ENCODE peak calls at places on chromosomes 3 and 15, in nine cellular contexts. U is bronchial epithelial cell, B is SJSA1, M is frontal cortex, I is astrocyte of the spinal cord, A is mucosa of descending colon, W is hypothalamus, J is NCI-H2081 treated with DMSO at 0.1 percent for 48 hours, T is tibial nerve. G is an unnamed sample.

GRCh38 chr3:194785315-194785714 is 99.6 kb downstream of the FAM43A start:
- DNase-seq in U (no peak), B (no peak), J (no peak), W (no peak), I (no peak), A (no peak), T (no peak), M (no peak), G (no peak)

GRCh38 chr15:58643996-58644395 is 105.5 kb downstream of the ADAM10 start:
- DNase-seq in W (no peak), I (no peak), J (no peak), B (peak), T (no peak), M (no peak), U (no peak), A (no peak), G (no peak)

GRCh38 chr3:42300013-42300412 is 34.0 kb upstream of the CCK start:
- DNase-seq in J (no peak), W (no peak), B (no peak), M (no peak), U (peak), A (no peak), I (peak), T (no peak), G (peak)

GRCh38 chr15:99241752-99242151 is 7.6 kb downstream of the TTC23 start:
- DNase-seq in J (no peak), M (no peak), T (no peak), A (no peak), W (no peak), I (no peak), U (no peak), B (no peak), G (no peak)

GRCh38 chr15:34753236-34753894 is 1.4 kb downstream of the GJD2 start:
- DNase-seq in A (no peak), I (peak), T (no peak), M (peak), J (no peak), W (peak), U (peak), B (peak), G (no peak)

GRCh38 chr3:123372789-123373534 is 75.9 kb downstream of the ADCY5 start:
- DNase-seq in I (no peak), B (no peak), U (peak), T (no peak), J (no peak), W (no peak), M (no peak), A (no peak), G (no peak)

GRCh38 chr3:28504945-28505344 is 156.3 kb upstream of the AZI2 start:
- DNase-seq in T (no peak), M (no peak), W (no peak), I (no peak), U (no peak), J (no peak), A (no peak), B (no peak), G (no peak)

GRCh38 chr3:135756016-135756695 is 209.4 kb upstream of the PPP2R3A start:
- DNase-seq in M (no peak), A (no peak), J (no peak), I (no peak), B (no peak), T (no peak), U (no peak), W (no peak), G (no peak)

GRCh38 chr15:99249270-99249817 is at the start of gene TTC23:
- DNase-seq in T (peak), A (no peak), I (peak), U (peak), W (no peak), J (no peak), B (peak), M (peak), G (no peak)

GRCh38 chr3:59540241-59540640 is 490.4 kb upstream of the CFAP20DC start:
- DNase-seq in U (peak), T (no peak), M (no peak), A (no peak), B (peak), J (no peak), I (peak), W (no peak), G (no peak)

GRCh38 chr15:50003786-50004334 is 115.2 kb downstream of the ATP8B4 start:
- DNase-seq in B (peak), T (peak), U (peak), M (peak), A (peak), W (peak), I (peak), J (peak), G (peak)

GRCh38 chr15:81108427-81108826 is 25.6 kb upstream of the CFAP161 start:
- DNase-seq in U (no peak), B (no peak), T (no peak), M (no peak), W (peak), I (no peak), J (no peak), A (no peak), G (no peak)

GRCh38 chr3:112074616-112075497 is 11.3 kb upstream of the C3orf52 start:
- DNase-seq in J (no peak), B (peak), T (no peak), W (no peak), A (peak), M (no peak), U (peak), I (peak), G (no peak)

GRCh38 chr3:139118835-139119234 is 74.1 kb upstream of the PRR23C start:
- DNase-seq in W (no peak), T (no peak), I (no peak), J (no peak), B (no peak), U (no peak), M (no peak), A (no peak), G (no peak)

GRCh38 chr3:25169146-25169545 is 258.9 kb upstream of the RARB start:
- DNase-seq in U (no peak), A (no peak), W (no peak), I (peak), J (no peak), B (no peak), M (no peak), T (no peak), G (no peak)

GRCh38 chr3:111725706-111726105 is 130.6 kb upstream of the ZBED2 start:
- DNase-seq in J (no peak), I (no peak), B (no peak), T (no peak), W (no peak), U (no peak), M (no peak), A (no peak), G (no peak)

GRCh38 chr3:4985330-4986174 is 6.3 kb downstream of the BHLHE40 start:
- DNase-seq in U (peak), M (no peak), A (no peak), J (no peak), B (peak), T (peak), W (no peak), I (peak), G (no peak)

GRCh38 chr3:13045904-13046568 is 27.2 kb downstream of the IQSEC1 start:
- DNase-seq in B (no peak), U (no peak), W (no peak), A (no peak), T (peak), M (no peak), I (no peak), J (no peak), G (peak)

GRCh38 chr3:182238141-182238540 is 526.4 kb downstream of the SOX2 start:
- DNase-seq in W (peak), T (no peak), A (no peak), M (no peak), U (no peak), J (no peak), B (no peak), I (peak), G (no peak)

GRCh38 chr3:58452176-58452575 is 18.5 kb upstream of the PDHB start:
- DNase-seq in W (no peak), M (no peak), T (no peak), B (no peak), I (no peak), U (no peak), J (no peak), A (no peak), G (no peak)

GRCh38 chr15:77355321-77355720 is 64.6 kb downstream of the PEAK1 start:
- DNase-seq in W (no peak), M (no peak), A (no peak), I (no peak), B (no peak), J (no peak), U (no peak), T (no peak), G (no peak)

GRCh38 chr3:58052373-58053273 is 44.4 kb downstream of the FLNB start:
- DNase-seq in T (peak), W (peak), U (peak), I (peak), A (peak), B (peak), M (peak), J (no peak), G (no peak)

GRCh38 chr3:12158387-12159226 is at the start of gene TIMP4:
- DNase-seq in I (peak), U (peak), M (no peak), J (no peak), W (no peak), B (no peak), T (peak), A (peak), G (no peak)

GRCh38 chr3:5731100-5731499 is 543.6 kb downstream of the EDEM1 start:
- DNase-seq in W (no peak), U (no peak), M (no peak), A (no peak), J (no peak), T (no peak), B (no peak), I (no peak), G (peak)

GRCh38 chr3:172034786-172035685 is 4.3 kb upstream of the FNDC3B start:
- DNase-seq in T (peak), M (no peak), U (peak), I (no peak), W (no peak), B (peak), J (no peak), A (no peak), G (peak)

GRCh38 chr3:159711560-159712333 is 276.9 kb upstream of the IL12A start:
- DNase-seq in B (peak), A (no peak), M (peak), U (peak), T (no peak), J (no peak), I (peak), W (no peak), G (no peak)

GRCh38 chr3:153293222-153293621 is 131.2 kb downstream of the RAP2B start:
- DNase-seq in U (peak), B (no peak), A (no peak), T (no peak), M (no peak), W (no peak), I (peak), J (no peak), G (no peak)